ENCODE peak calls at places on chromosomes 3 and 15, in four cellular contexts. B is heart right ventricle, P is cardiac fibroblast, E is AG09319. G is an unnamed sample.

GRCh38 chr3:173584093-173584833 is 186.7 kb downstream of the NLGN1 start:
- DNase-seq in B (peak; percentile 11), P (peak; percentile 49), E (no peak), G (no peak)

GRCh38 chr3:128998532-128998931 is 2.6 kb upstream of the EFCC1 start:
- DNase-seq in B (no peak), P (no peak), E (no peak), G (no peak)

GRCh38 chr3:132399054-132399929 is 18.0 kb upstream of the DNAJC13 start:
- DNase-seq in B (peak; percentile 20), P (peak; percentile 83), E (no peak), G (no peak)

GRCh38 chr15:73391128-73391864 is 22.5 kb upstream of the HCN4 start:
- DNase-seq in B (no peak), P (no peak), E (no peak), G (no peak)

GRCh38 chr3:132047209-132047608 is 12.4 kb upstream of the CPNE4 start:
- DNase-seq in B (no peak), P (peak; percentile 3), E (no peak), G (no peak)

GRCh38 chr15:25730918-25731317 is 132.2 kb downstream of the ATP10A start:
- DNase-seq in B (no peak), P (no peak), E (no peak), G (no peak)

GRCh38 chr3:78742041-78742440 is 1025.8 kb downstream of the ROBO1 start:
- DNase-seq in B (no peak), P (peak; percentile 64), E (no peak), G (no peak)

GRCh38 chr15:39491115-39491916 is 89.6 kb upstream of the THBS1 start:
- DNase-seq in B (no peak), P (no peak), E (no peak), G (no peak)

GRCh38 chr3:34284959-34285358 is 486.5 kb downstream of the PDCD6IP start:
- DNase-seq in B (no peak), P (no peak), E (no peak), G (no peak)

GRCh38 chr3:62622553-62623174 is 249.3 kb upstream of the FEZF2 start:
- DNase-seq in B (no peak), P (peak; percentile 81), E (peak; percentile 28), G (no peak)

GRCh38 chr15:63968700-63969099 is 77.6 kb downstream of the DAPK2 start:
- DNase-seq in B (no peak), P (no peak), E (no peak), G (no peak)

GRCh38 chr3:185685231-185686035 is 99.3 kb downstream of the SENP2 start:
- DNase-seq in B (no peak), P (peak; percentile 33), E (no peak), G (no peak)

GRCh38 chr3:25589104-25589782 is 75.5 kb downstream of the TOP2B start:
- DNase-seq in B (no peak), P (no peak), E (no peak), G (no peak)

GRCh38 chr3:140501054-140501769 is 176.7 kb upstream of the TRIM42 start:
- DNase-seq in B (peak; percentile 19), P (peak; percentile 1), E (no peak), G (no peak)

GRCh38 chr3:117036259-117036799 is 326.8 kb downstream of the TUSC7 start:
- DNase-seq in B (peak; percentile 56), P (peak; percentile 95), E (peak; percentile 47), G (no peak)

GRCh38 chr3:180142041-180142440 is 105.3 kb upstream of the PEX5L start:
- DNase-seq in B (no peak), P (peak; percentile 1), E (no peak), G (no peak)

GRCh38 chr15:99916668-99917223 is 183.5 kb upstream of the LYSMD4 start:
- DNase-seq in B (no peak), P (no peak), E (no peak), G (no peak)

DNA sequence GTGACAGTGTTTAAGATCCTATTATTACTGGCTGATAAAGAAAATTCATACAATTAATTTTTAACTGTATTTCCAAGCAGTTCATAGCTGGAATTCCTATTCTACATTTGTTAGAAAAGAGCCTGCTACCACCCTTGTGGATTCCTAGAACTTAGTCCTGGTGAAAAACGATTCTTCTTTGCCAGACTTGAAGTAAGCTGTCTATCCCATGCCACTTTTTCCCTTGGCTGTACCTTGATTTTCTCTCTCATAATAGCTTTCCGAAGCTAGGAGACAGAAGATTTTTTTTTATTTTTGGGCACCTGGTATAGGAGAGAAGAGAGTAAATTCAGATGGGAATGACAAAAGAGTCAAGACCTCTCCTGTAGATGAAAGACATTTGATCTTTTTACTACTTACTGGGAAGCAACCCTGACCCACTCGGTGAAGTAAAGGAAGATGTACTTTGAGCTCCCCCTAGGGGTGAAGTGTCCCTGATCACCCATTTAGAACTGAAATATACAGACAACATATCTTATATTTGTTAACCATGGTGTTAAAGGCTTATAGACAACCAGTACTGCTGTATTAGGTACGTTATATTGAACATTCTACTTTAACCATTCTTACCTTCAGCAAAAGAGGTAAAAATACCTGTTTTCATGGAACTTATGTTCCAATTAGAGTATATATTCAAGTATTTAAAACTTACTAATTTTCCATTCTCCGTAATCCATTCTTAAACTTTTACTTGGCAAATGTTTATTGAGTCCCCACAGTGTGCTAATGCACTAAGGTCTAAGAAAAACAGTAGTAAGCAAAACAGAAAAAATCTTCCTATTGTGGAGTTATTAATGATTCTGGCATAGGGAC is 36.2 kb upstream of the C3orf38 start:
- DNase-seq in B (peak; percentile 74), P (peak; percentile 86), E (peak; percentile 32), G (no peak)
- TF ChIP-seq CTCF in B (peak; percentile 77), P (peak; percentile 64), E (peak; percentile 73), G (no peak)

DNA sequence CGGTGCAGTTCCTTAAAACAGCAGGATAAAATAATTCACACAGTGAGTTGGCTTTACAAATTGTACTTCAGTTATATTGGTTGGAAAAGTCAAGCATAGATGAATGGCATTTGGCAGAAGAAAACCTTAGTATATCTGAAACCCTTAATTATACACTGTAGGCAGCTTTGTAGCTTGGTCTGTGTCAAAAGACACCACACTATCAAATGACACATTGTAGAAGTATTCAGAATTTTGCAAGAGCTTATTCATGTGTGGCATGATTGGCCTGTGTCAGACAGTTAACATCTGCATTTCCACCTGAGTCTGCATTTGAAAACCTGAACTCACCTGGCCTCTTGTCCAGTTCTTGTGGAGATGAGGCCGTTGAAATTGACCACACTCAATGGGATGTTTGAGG is 13.8 kb downstream of the TMEM266 start:
- DNase-seq in B (no peak), P (no peak), E (no peak), G (no peak)
- TF ChIP-seq CTCF in B (no peak), P (no peak), E (no peak), G (no peak)

GRCh38 chr3:110485389-110485788 is 586.2 kb upstream of the NECTIN3 start:
- DNase-seq in B (no peak), P (peak; percentile 34), E (no peak), G (no peak)
- TF ChIP-seq CTCF in B (no peak), P (no peak), E (no peak), G (no peak)

GRCh38 chr3:23236890-23237289 is 33.8 kb downstream of the UBE2E2 start:
- DNase-seq in B (no peak), P (no peak), E (no peak), G (no peak)
- TF ChIP-seq CTCF in B (no peak), P (no peak), E (no peak), G (no peak)

GRCh38 chr3:52149726-52150125 is 4.5 kb downstream of the POC1A start:
- DNase-seq in B (no peak), P (no peak), E (no peak), G (no peak)
- TF ChIP-seq CTCF in B (no peak), P (no peak), E (no peak), G (no peak)

DNA sequence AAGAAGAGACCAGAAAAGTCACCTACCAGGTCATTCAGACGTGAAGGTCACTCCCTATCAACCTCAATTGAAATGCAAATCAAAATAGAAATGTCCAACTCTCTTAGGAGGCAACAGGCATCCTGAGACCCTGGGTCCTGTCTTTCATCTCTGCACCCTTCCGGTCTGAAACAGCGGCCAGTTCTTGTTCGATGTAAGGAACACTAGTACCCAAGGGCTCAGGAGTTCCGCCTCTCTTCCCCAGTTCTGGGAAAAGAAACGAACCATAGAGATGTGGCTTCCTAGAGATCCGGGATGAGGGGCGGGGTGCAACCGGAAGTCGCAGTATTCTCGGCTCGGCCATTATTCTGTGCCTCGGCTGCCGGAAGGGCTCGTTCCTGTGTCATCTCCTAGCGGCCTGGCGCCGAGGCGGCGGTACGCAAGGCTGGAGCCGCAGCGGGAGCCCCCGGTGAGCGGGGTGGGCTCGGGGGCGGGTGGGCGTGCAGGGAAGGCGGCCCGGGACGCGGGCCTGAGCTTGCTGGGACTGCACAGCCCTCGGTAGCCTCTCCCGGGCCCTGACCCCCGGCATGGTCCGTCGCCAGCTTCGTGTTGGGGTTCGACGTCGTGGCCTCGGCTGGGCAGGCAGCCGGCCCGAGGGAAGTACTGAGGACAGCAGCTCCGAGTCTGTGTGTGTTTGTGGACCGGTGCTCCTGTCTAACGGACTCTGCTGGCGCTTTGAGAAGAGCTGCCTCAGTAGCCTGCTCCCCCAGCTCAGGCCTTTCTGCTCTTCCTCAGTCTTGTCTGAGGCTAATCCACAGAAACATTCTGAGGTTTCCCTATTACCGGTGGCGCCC is at the start of gene ZNF197:
- DNase-seq in B (peak; percentile 91), P (peak; percentile 90), E (peak; percentile 68), G (peak; percentile 51)
- TF ChIP-seq CTCF in B (peak; percentile 27), P (no peak), E (no peak), G (no peak)

DNA sequence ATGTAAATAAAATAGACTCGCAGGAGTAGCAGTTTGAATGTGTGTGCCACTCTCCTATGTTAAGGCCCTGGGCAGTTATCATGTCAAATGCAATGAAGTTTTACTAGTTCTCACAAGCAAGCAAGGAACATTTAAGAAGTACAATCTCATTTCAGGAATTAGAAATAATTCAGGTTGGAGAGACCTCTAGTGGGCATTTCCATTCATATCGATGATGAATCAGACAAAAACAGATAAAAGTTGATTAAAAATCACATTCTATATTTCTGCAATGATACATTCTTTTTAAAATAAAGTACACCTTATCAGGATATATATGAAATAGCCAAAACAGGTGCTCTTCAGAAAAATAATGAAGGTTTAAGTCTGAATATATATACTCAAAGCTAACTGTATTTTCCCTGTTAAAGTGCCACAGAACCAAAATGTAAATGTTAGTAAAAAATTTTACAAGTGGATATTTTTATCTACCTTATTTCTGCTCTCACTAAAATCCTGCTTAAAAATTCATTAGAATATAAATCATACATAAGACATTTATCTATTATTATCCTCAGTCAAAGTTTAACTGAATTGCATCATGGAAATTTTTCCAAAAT is 492.4 kb upstream of the FRG2C start:
- DNase-seq in B (no peak), P (peak; percentile 33), E (no peak), G (no peak)
- TF ChIP-seq CTCF in B (peak; percentile 37), P (peak; percentile 31), E (peak; percentile 40), G (no peak)